ENCODE peak calls at places on chromosome 11, in seven cellular contexts. P is naive thymus-derived CD4-positive, alpha-beta T cell; G is kidney; N is HCT116; U is endothelial cell of umbilical vein; Y is substantia nigra; M is IMR-90. I is an unnamed sample.
A peak's percentile ranks its signal among the peaks of the same experiment; 100 is the strongest.

GRCh38 chr11:47565340-47566165 is at the start of gene PTPMT1:
- DNase-seq in U (peak; percentile 63), G (peak; percentile 94), N (peak; percentile 40), M (peak; percentile 61), P (peak; percentile 58), Y (peak; percentile 58), I (no peak)

GRCh38 chr11:130636672-130637463 is 188.4 kb downstream of the ADAMTS15 start:
- DNase-seq in Y (peak; percentile 26), G (no peak), U (peak; percentile 27), M (peak; percentile 92), P (no peak), N (peak; percentile 16), I (peak; percentile 91)

GRCh38 chr11:120545813-120546212 is 34.3 kb downstream of the GRIK4 start:
- DNase-seq in N (no peak), U (no peak), G (no peak), Y (no peak), M (no peak), P (no peak), I (no peak)

GRCh38 chr11:3046190-3046589 is 11.0 kb downstream of the CARS1 start:
- DNase-seq in M (no peak), G (peak; percentile 60), Y (no peak), N (no peak), P (no peak), U (no peak), I (no peak)

GRCh38 chr11:607020-607780 is 8.6 kb downstream of the IRF7 start:
- DNase-seq in G (no peak), Y (no peak), M (no peak), N (no peak), U (no peak), P (no peak), I (no peak)

GRCh38 chr11:20353829-20354434 is 9.6 kb upstream of the HTATIP2 start:
- DNase-seq in M (peak; percentile 48), Y (no peak), N (peak; percentile 45), U (peak; percentile 55), G (no peak), P (no peak), I (no peak)

GRCh38 chr11:123357990-123358827 is 71.9 kb upstream of the GRAMD1B start:
- DNase-seq in U (no peak), P (no peak), N (no peak), M (peak; percentile 2), Y (no peak), G (peak; percentile 76), I (no peak)

GRCh38 chr11:2932850-2933251 is 3.6 kb upstream of the PHLDA2 start:
- DNase-seq in P (no peak), N (no peak), U (peak; percentile 27), G (peak; percentile 84), Y (no peak), M (peak; percentile 46), I (no peak)

GRCh38 chr11:95092549-95093324 is 3.1 kb downstream of the ENDOD1 start:
- DNase-seq in U (peak; percentile 27), P (peak; percentile 12), G (no peak), M (peak; percentile 49), Y (peak; percentile 32), N (no peak), I (no peak)

GRCh38 chr11:85835263-85835662 is 19.9 kb upstream of the CCDC83 start:
- DNase-seq in N (no peak), P (no peak), G (no peak), U (no peak), M (no peak), Y (no peak), I (no peak)

GRCh38 chr11:1224491-1225385 is 1.9 kb downstream of the MUC5B start:
- DNase-seq in U (no peak), Y (no peak), G (peak; percentile 57), N (no peak), P (no peak), M (no peak), I (no peak)

GRCh38 chr11:125201525-125202121 is 37.1 kb downstream of the PKNOX2 start:
- DNase-seq in U (peak; percentile 90), P (no peak), Y (no peak), N (no peak), G (peak; percentile 83), M (peak; percentile 7), I (no peak)

GRCh38 chr11:35083181-35084061 is 55.5 kb upstream of the CD44 start:
- DNase-seq in U (no peak), P (peak; percentile 71), G (no peak), N (peak; percentile 46), Y (peak; percentile 46), M (peak; percentile 98), I (no peak)

GRCh38 chr11:6599449-6599848 is 4.0 kb downstream of the RRP8 start:
- DNase-seq in M (no peak), Y (no peak), U (no peak), G (no peak), N (no peak), P (no peak), I (no peak)
- H3K27ac ChIP-seq in M (no peak overlapping the region), Y (no peak overlapping the region), U (no peak overlapping the region), G (no peak overlapping the region), N (no peak overlapping the region), P (no peak overlapping the region), I (no peak overlapping the region)

DNA sequence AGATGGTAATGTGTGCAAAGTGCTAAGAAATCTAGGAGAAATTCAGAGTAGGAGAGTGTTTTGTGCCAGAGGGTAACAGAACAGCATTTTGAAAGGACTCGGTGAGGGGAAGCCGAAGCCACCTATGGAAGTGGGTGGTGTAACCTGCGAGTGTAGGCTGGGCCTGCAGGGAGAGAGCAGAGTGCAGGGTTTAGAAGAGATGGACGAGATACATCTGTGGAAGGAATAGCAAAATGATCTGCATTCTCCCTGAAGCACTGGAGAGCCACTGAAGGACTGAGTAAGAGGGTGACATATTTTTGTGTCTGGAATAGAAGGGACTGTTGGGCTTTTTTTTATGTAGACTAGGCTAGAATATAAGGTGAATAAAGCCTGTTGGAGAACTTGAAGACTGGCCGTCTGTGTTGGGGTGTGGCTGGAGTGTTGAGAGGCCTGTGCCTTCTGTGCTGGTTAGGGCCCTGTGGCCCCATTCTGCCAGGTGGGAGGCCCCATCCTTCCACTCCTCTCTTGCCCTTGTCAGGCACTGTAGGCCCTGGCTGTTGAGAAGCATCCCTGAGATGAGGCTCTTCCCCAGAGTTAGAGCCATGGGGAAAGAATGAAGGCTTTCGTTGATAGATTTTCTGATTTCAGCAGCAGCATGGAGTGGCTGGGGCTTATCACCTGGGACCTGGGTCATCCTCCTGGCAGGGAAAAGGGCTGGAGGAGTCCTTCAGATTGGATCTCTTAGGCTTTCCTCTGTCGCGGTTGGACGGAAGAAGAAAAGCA is 102.2 kb downstream of the ZBTB16 start:
- DNase-seq in Y (no peak), P (no peak), U (no peak), M (no peak), N (no peak), G (peak; percentile 65), I (no peak)
- H3K27ac ChIP-seq in Y (peak overlapping the region; percentile 99), P (no peak overlapping the region), U (peak overlapping the region; percentile 91), M (no peak overlapping the region), N (no peak overlapping the region), G (peak overlapping the region; percentile 94), I (no peak overlapping the region)

GRCh38 chr11:72821221-72821919 is 7.2 kb downstream of the ATG16L2 start:
- DNase-seq in M (no peak), Y (no peak), N (no peak), G (no peak), U (no peak), P (no peak), I (no peak)
- H3K27ac ChIP-seq in M (no peak overlapping the region), Y (peak overlapping the region; percentile 71), N (peak overlapping the region; percentile 61), G (no peak overlapping the region), U (no peak overlapping the region), P (peak overlapping the region; percentile 66), I (no peak overlapping the region)

GRCh38 chr11:89495951-89496350 is 4.8 kb upstream of the NOX4 start:
- DNase-seq in U (peak; percentile 68), G (no peak), M (peak; percentile 93), N (no peak), P (no peak), Y (no peak), I (peak; percentile 8)
- H3K27ac ChIP-seq in U (peak overlapping the region; percentile 57), G (no peak overlapping the region), M (no peak overlapping the region), N (no peak overlapping the region), P (no peak overlapping the region), Y (no peak overlapping the region), I (no peak overlapping the region)

GRCh38 chr11:118652681-118653181 is 26.7 kb downstream of the TREH start:
- DNase-seq in P (no peak), U (peak; percentile 20), N (no peak), G (peak; percentile 16), M (no peak), Y (no peak), I (no peak)
- H3K27ac ChIP-seq in P (no peak overlapping the region), U (no peak overlapping the region), N (no peak overlapping the region), G (no peak overlapping the region), M (no peak overlapping the region), Y (no peak overlapping the region), I (no peak overlapping the region)

DNA sequence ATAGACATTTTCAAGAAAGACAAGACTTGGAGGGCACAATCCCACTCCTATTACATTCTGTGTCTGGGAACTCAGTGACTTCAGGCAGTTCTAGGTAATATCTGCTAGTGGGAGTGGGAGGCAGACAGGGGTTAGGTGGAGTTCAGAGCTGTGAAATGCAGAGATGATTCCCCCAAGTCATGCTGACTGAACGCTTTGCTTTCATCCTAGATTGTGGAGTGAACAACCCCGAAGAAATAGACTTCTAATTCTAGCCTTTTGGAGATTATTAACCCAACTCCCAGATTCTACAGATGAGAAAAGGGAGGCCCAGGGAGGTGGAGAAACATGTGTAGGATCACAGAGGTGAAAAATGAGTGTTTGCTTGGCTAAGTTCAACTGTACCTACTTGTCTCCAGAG is 437.8 kb upstream of the CADM1 start:
- DNase-seq in N (no peak), U (no peak), P (no peak), G (no peak), Y (no peak), M (no peak), I (no peak)
- H3K27ac ChIP-seq in N (no peak overlapping the region), U (no peak overlapping the region), P (no peak overlapping the region), G (no peak overlapping the region), Y (no peak overlapping the region), M (peak overlapping the region; percentile 63), I (peak overlapping the region; percentile 37)

GRCh38 chr11:62677709-62678108 is 1.2 kb downstream of the UBXN1 start:
- DNase-seq in U (no peak), P (no peak), M (no peak), Y (no peak), N (no peak), G (no peak), I (no peak)
- H3K27ac ChIP-seq in U (no peak overlapping the region), P (peak overlapping the region; percentile 98), M (no peak overlapping the region), Y (no peak overlapping the region), N (no peak overlapping the region), G (no peak overlapping the region), I (no peak overlapping the region)